ENCODE peak calls at places on chromosomes 13 and 19, in nine cellular contexts. One of them, this sample, is unnamed.

GRCh38 chr13:32472194-32472621 is 44.3 kb upstream of the N4BP2L1 start:
- DNase-seq in stomach: no peak
- DNase-seq in upper lobe of left lung: no peak
- DNase-seq in SK-N-SH: no peak
- DNase-seq in K562: no peak
- DNase-seq in GM23338: no peak
- DNase-seq in sigmoid colon: no peak
- DNase-seq in transverse colon: no peak
- DNase-seq in breast epithelium: no peak
- DNase-seq in this sample: no peak

GRCh38 chr13:30274083-30274482 is 33.3 kb downstream of the KATNAL1 start:
- DNase-seq in K562: no peak
- DNase-seq in GM23338: no peak
- DNase-seq in SK-N-SH: no peak
- DNase-seq in breast epithelium: no peak
- DNase-seq in stomach: no peak
- DNase-seq in upper lobe of left lung: no peak
- DNase-seq in transverse colon: no peak
- DNase-seq in sigmoid colon: no peak
- DNase-seq in this sample: no peak

GRCh38 chr19:2335848-2336247 is 7.4 kb downstream of the SPPL2B start:
- DNase-seq in upper lobe of left lung: no peak
- DNase-seq in GM23338: no peak
- DNase-seq in breast epithelium: no peak
- DNase-seq in K562: no peak
- DNase-seq in SK-N-SH: no peak
- DNase-seq in stomach: no peak
- DNase-seq in transverse colon: no peak
- DNase-seq in sigmoid colon: no peak
- DNase-seq in this sample: no peak

GRCh38 chr19:9914315-9915207 is 21.8 kb downstream of the OLFM2 start:
- DNase-seq in GM23338: peak; percentile 92
- DNase-seq in sigmoid colon: peak; percentile 71
- DNase-seq in stomach: peak; percentile 72
- DNase-seq in upper lobe of left lung: peak; percentile 94
- DNase-seq in transverse colon: peak; percentile 76
- DNase-seq in K562: peak; percentile 89
- DNase-seq in breast epithelium: peak; percentile 67
- DNase-seq in SK-N-SH: peak; percentile 92
- DNase-seq in this sample: peak; percentile 62

GRCh38 chr13:110380359-110381028 is 73.4 kb downstream of the COL4A2 start:
- DNase-seq in stomach: no peak
- DNase-seq in SK-N-SH: no peak
- DNase-seq in sigmoid colon: no peak
- DNase-seq in transverse colon: no peak
- DNase-seq in breast epithelium: no peak
- DNase-seq in K562: no peak
- DNase-seq in GM23338: no peak
- DNase-seq in upper lobe of left lung: no peak
- DNase-seq in this sample: no peak

GRCh38 chr13:20340759-20341161 is 108.6 kb upstream of the GJB6 start:
- DNase-seq in GM23338: no peak
- DNase-seq in breast epithelium: no peak
- DNase-seq in sigmoid colon: no peak
- DNase-seq in upper lobe of left lung: peak; percentile 49
- DNase-seq in transverse colon: no peak
- DNase-seq in SK-N-SH: no peak
- DNase-seq in K562: no peak
- DNase-seq in stomach: no peak
- DNase-seq in this sample: no peak

GRCh38 chr19:47107201-47107952 is 6.2 kb downstream of the ZC3H4 start:
- DNase-seq in upper lobe of left lung: no peak
- DNase-seq in SK-N-SH: no peak
- DNase-seq in GM23338: no peak
- DNase-seq in K562: no peak
- DNase-seq in sigmoid colon: no peak
- DNase-seq in stomach: peak; percentile 32
- DNase-seq in transverse colon: no peak
- DNase-seq in breast epithelium: no peak
- DNase-seq in this sample: no peak

GRCh38 chr13:114027046-114027760 is 53.3 kb upstream of the C13orf46 start:
- DNase-seq in sigmoid colon: no peak
- DNase-seq in upper lobe of left lung: peak; percentile 88
- DNase-seq in transverse colon: no peak
- DNase-seq in stomach: no peak
- DNase-seq in GM23338: no peak
- DNase-seq in SK-N-SH: no peak
- DNase-seq in breast epithelium: no peak
- DNase-seq in K562: no peak
- DNase-seq in this sample: no peak

GRCh38 chr19:55648657-55649578 is 906 bp downstream of the CCDC106 start:
- DNase-seq in GM23338: no peak
- DNase-seq in transverse colon: no peak
- DNase-seq in SK-N-SH: peak; percentile 41
- DNase-seq in breast epithelium: no peak
- DNase-seq in upper lobe of left lung: no peak
- DNase-seq in K562: peak; percentile 21
- DNase-seq in stomach: no peak
- DNase-seq in sigmoid colon: no peak
- DNase-seq in this sample: no peak

GRCh38 chr19:51064534-51065220 is at the start of gene KLK13:
- DNase-seq in GM23338: peak; percentile 87
- DNase-seq in upper lobe of left lung: peak; percentile 81
- DNase-seq in K562: peak; percentile 98
- DNase-seq in breast epithelium: no peak
- DNase-seq in stomach: peak; percentile 49
- DNase-seq in SK-N-SH: no peak
- DNase-seq in sigmoid colon: no peak
- DNase-seq in transverse colon: no peak
- DNase-seq in this sample: no peak

GRCh38 chr13:40178130-40178529 is 488.3 kb downstream of the FOXO1 start:
- DNase-seq in GM23338: no peak
- DNase-seq in stomach: no peak
- DNase-seq in breast epithelium: no peak
- DNase-seq in SK-N-SH: no peak
- DNase-seq in upper lobe of left lung: no peak
- DNase-seq in sigmoid colon: no peak
- DNase-seq in K562: no peak
- DNase-seq in transverse colon: no peak
- DNase-seq in this sample: no peak

GRCh38 chr13:63288576-63288975 is 1872.9 kb upstream of the PCDH20 start:
- DNase-seq in sigmoid colon: no peak
- DNase-seq in upper lobe of left lung: no peak
- DNase-seq in breast epithelium: no peak
- DNase-seq in stomach: no peak
- DNase-seq in GM23338: no peak
- DNase-seq in SK-N-SH: no peak
- DNase-seq in transverse colon: no peak
- DNase-seq in K562: no peak
- DNase-seq in this sample: no peak

GRCh38 chr13:32087955-32088747 is 56.6 kb downstream of the FRY start:
- DNase-seq in transverse colon: no peak
- DNase-seq in upper lobe of left lung: no peak
- DNase-seq in breast epithelium: no peak
- DNase-seq in K562: no peak
- DNase-seq in sigmoid colon: no peak
- DNase-seq in GM23338: no peak
- DNase-seq in SK-N-SH: no peak
- DNase-seq in stomach: no peak
- DNase-seq in this sample: no peak

GRCh38 chr13:102452831-102453230 is 51.0 kb upstream of the FGF14 start:
- DNase-seq in stomach: no peak
- DNase-seq in GM23338: no peak
- DNase-seq in SK-N-SH: no peak
- DNase-seq in sigmoid colon: no peak
- DNase-seq in K562: no peak
- DNase-seq in upper lobe of left lung: no peak
- DNase-seq in breast epithelium: no peak
- DNase-seq in transverse colon: no peak
- DNase-seq in this sample: no peak

GRCh38 chr13:50668882-50669281 is 174.6 kb downstream of the DLEU7 start:
- DNase-seq in stomach: no peak
- DNase-seq in sigmoid colon: no peak
- DNase-seq in transverse colon: no peak
- DNase-seq in breast epithelium: no peak
- DNase-seq in upper lobe of left lung: no peak
- DNase-seq in GM23338: no peak
- DNase-seq in SK-N-SH: no peak
- DNase-seq in K562: no peak
- DNase-seq in this sample: no peak
- TF ChIP-seq POLR2AphosphoS5 in stomach: no peak
- TF ChIP-seq POLR2AphosphoS5 in sigmoid colon: no peak
- TF ChIP-seq POLR2AphosphoS5 in transverse colon: no peak
- TF ChIP-seq POLR2AphosphoS5 in breast epithelium: no peak
- TF ChIP-seq POLR2AphosphoS5 in upper lobe of left lung: no peak
- TF ChIP-seq POLR2AphosphoS5 in GM23338: no peak
- TF ChIP-seq POLR2AphosphoS5 in SK-N-SH: no peak
- TF ChIP-seq POLR2AphosphoS5 in K562: no peak
- TF ChIP-seq POLR2AphosphoS5 in this sample: no peak

GRCh38 chr19:12938054-12938535 is 314 bp upstream of the CALR start:
- DNase-seq in sigmoid colon: peak; percentile 100
- DNase-seq in K562: peak; percentile 92
- DNase-seq in SK-N-SH: peak; percentile 96
- DNase-seq in stomach: peak; percentile 100
- DNase-seq in GM23338: peak; percentile 99
- DNase-seq in transverse colon: peak; percentile 100
- DNase-seq in upper lobe of left lung: peak; percentile 99
- DNase-seq in breast epithelium: peak; percentile 100
- DNase-seq in this sample: peak; percentile 100
- H3K4me1 ChIP-seq in sigmoid colon: no peaks in the 10 kb centered on the region
- H3K4me1 ChIP-seq in K562: peaks cover 44% of the 10 kb centered on the region
- H3K4me1 ChIP-seq in SK-N-SH: peaks cover 31% of the 10 kb centered on the region
- H3K4me1 ChIP-seq in stomach: peaks cover 63% of the 10 kb centered on the region
- H3K4me1 ChIP-seq in GM23338: peaks cover 22% of the 10 kb centered on the region
- H3K4me1 ChIP-seq in transverse colon: peaks cover 45% of the 10 kb centered on the region
- H3K4me1 ChIP-seq in upper lobe of left lung: peaks cover 63% of the 10 kb centered on the region
- H3K4me1 ChIP-seq in breast epithelium: peaks cover 17% of the 10 kb centered on the region
- H3K4me1 ChIP-seq in this sample: peaks cover 21% of the 10 kb centered on the region

GRCh38 chr19:40639638-40639982 is 38.4 kb downstream of the LTBP4 start:
- DNase-seq in upper lobe of left lung: no peak
- DNase-seq in transverse colon: no peak
- DNase-seq in K562: no peak
- DNase-seq in SK-N-SH: no peak
- DNase-seq in sigmoid colon: no peak
- DNase-seq in stomach: no peak
- DNase-seq in breast epithelium: no peak
- DNase-seq in GM23338: no peak
- DNase-seq in this sample: no peak
- TF ChIP-seq POLR2AphosphoS5 in upper lobe of left lung: no peak
- TF ChIP-seq POLR2AphosphoS5 in transverse colon: no peak
- TF ChIP-seq POLR2AphosphoS5 in K562: no peak
- TF ChIP-seq POLR2AphosphoS5 in SK-N-SH: no peak
- TF ChIP-seq POLR2AphosphoS5 in sigmoid colon: no peak
- TF ChIP-seq POLR2AphosphoS5 in stomach: no peak
- TF ChIP-seq POLR2AphosphoS5 in breast epithelium: no peak
- TF ChIP-seq POLR2AphosphoS5 in GM23338: no peak
- TF ChIP-seq POLR2AphosphoS5 in this sample: no peak

GRCh38 chr19:5974721-5975387 is 3.1 kb downstream of the RANBP3 start:
- DNase-seq in transverse colon: no peak
- DNase-seq in K562: no peak
- DNase-seq in SK-N-SH: no peak
- DNase-seq in GM23338: no peak
- DNase-seq in stomach: no peak
- DNase-seq in breast epithelium: no peak
- DNase-seq in upper lobe of left lung: no peak
- DNase-seq in sigmoid colon: no peak
- DNase-seq in this sample: no peak

GRCh38 chr19:5977222-5977784 is 637 bp downstream of the RANBP3 start:
- DNase-seq in stomach: no peak
- DNase-seq in upper lobe of left lung: no peak
- DNase-seq in K562: no peak
- DNase-seq in SK-N-SH: no peak
- DNase-seq in transverse colon: no peak
- DNase-seq in sigmoid colon: no peak
- DNase-seq in GM23338: no peak
- DNase-seq in breast epithelium: no peak
- DNase-seq in this sample: no peak

GRCh38 chr19:5977785-5978605 is at the start of gene RANBP3:
- DNase-seq in transverse colon: peak; percentile 99
- DNase-seq in breast epithelium: peak; percentile 97
- DNase-seq in GM23338: peak; percentile 99
- DNase-seq in sigmoid colon: peak; percentile 99
- DNase-seq in upper lobe of left lung: peak; percentile 99
- DNase-seq in SK-N-SH: peak; percentile 100
- DNase-seq in K562: peak; percentile 98
- DNase-seq in stomach: peak; percentile 100
- DNase-seq in this sample: peak; percentile 98

GRCh38 chr19:5975388-5975728 is 2.6 kb downstream of the RANBP3 start:
- DNase-seq in stomach: no peak
- DNase-seq in breast epithelium: no peak
- DNase-seq in transverse colon: no peak
- DNase-seq in sigmoid colon: no peak
- DNase-seq in GM23338: no peak
- DNase-seq in SK-N-SH: no peak
- DNase-seq in upper lobe of left lung: no peak
- DNase-seq in K562: no peak
- DNase-seq in this sample: no peak

GRCh38 chr19:5976768-5977167 is 1.2 kb downstream of the RANBP3 start:
- DNase-seq in stomach: no peak
- DNase-seq in K562: no peak
- DNase-seq in upper lobe of left lung: no peak
- DNase-seq in sigmoid colon: no peak
- DNase-seq in breast epithelium: no peak
- DNase-seq in transverse colon: no peak
- DNase-seq in SK-N-SH: no peak
- DNase-seq in GM23338: no peak
- DNase-seq in this sample: no peak
- H3K4me1 ChIP-seq in stomach: peaks cover 79% of the 10 kb centered on the region
- H3K4me1 ChIP-seq in K562: peaks cover 33% of the 10 kb centered on the region
- H3K4me1 ChIP-seq in upper lobe of left lung: peaks cover 73% of the 10 kb centered on the region
- H3K4me1 ChIP-seq in sigmoid colon: no peaks in the 10 kb centered on the region
- H3K4me1 ChIP-seq in breast epithelium: peaks cover 26% of the 10 kb centered on the region
- H3K4me1 ChIP-seq in transverse colon: peaks cover 63% of the 10 kb centered on the region
- H3K4me1 ChIP-seq in SK-N-SH: peaks cover 25% of the 10 kb centered on the region
- H3K4me1 ChIP-seq in GM23338: peaks cover 20% of the 10 kb centered on the region
- H3K4me1 ChIP-seq in this sample: peaks cover 22% of the 10 kb centered on the region

GRCh38 chr19:12965017-12965811 is 4.2 kb upstream of the DAND5 start:
- DNase-seq in upper lobe of left lung: peak; percentile 98
- DNase-seq in breast epithelium: peak; percentile 82
- DNase-seq in K562: peak; percentile 85
- DNase-seq in stomach: peak; percentile 88
- DNase-seq in sigmoid colon: peak; percentile 88
- DNase-seq in transverse colon: peak; percentile 88
- DNase-seq in SK-N-SH: peak; percentile 89
- DNase-seq in GM23338: peak; percentile 88
- DNase-seq in this sample: peak; percentile 61
- TF ChIP-seq POLR2AphosphoS5 in upper lobe of left lung: no peak
- TF ChIP-seq POLR2AphosphoS5 in breast epithelium: no peak
- TF ChIP-seq POLR2AphosphoS5 in K562: peak; percentile 50
- TF ChIP-seq POLR2AphosphoS5 in stomach: no peak
- TF ChIP-seq POLR2AphosphoS5 in sigmoid colon: peak; percentile 32
- TF ChIP-seq POLR2AphosphoS5 in transverse colon: no peak
- TF ChIP-seq POLR2AphosphoS5 in SK-N-SH: no peak
- TF ChIP-seq POLR2AphosphoS5 in GM23338: no peak
- TF ChIP-seq POLR2AphosphoS5 in this sample: peak; percentile 24

GRCh38 chr13:28455580-28456194 is 39.2 kb downstream of the FLT1 start:
- DNase-seq in transverse colon: no peak
- DNase-seq in sigmoid colon: no peak
- DNase-seq in SK-N-SH: no peak
- DNase-seq in GM23338: peak; percentile 71
- DNase-seq in breast epithelium: no peak
- DNase-seq in upper lobe of left lung: no peak
- DNase-seq in K562: no peak
- DNase-seq in stomach: no peak
- DNase-seq in this sample: no peak
- H3K4me1 ChIP-seq in transverse colon: no peaks in the 10 kb centered on the region
- H3K4me1 ChIP-seq in sigmoid colon: no peaks in the 10 kb centered on the region
- H3K4me1 ChIP-seq in SK-N-SH: peaks cover 2% of the 10 kb centered on the region
- H3K4me1 ChIP-seq in GM23338: peaks cover 52% of the 10 kb centered on the region
- H3K4me1 ChIP-seq in breast epithelium: no peaks in the 10 kb centered on the region
- H3K4me1 ChIP-seq in upper lobe of left lung: peaks cover 9% of the 10 kb centered on the region
- H3K4me1 ChIP-seq in K562: peaks cover 6% of the 10 kb centered on the region
- H3K4me1 ChIP-seq in stomach: no peaks in the 10 kb centered on the region
- H3K4me1 ChIP-seq in this sample: no peaks in the 10 kb centered on the region

This sample was measured in prostate gland.